ENCODE peak calls at places on chromosomes 12 and 14, in four cellular contexts. F, I, A and T are unnamed samples.

GRCh38 chr12:72296389-72296788 is 24.2 kb downstream of the TRHDE start:
- DNase-seq in F (no peak), A (no peak), I (no peak), T (peak; percentile 6)

GRCh38 chr14:105324871-105325270 is 10.3 kb downstream of the PACS2 start:
- DNase-seq in I (no peak), A (no peak), F (no peak), T (no peak)

GRCh38 chr12:93571854-93572711 is at the start of gene SOCS2:
- DNase-seq in I (no peak), F (peak; percentile 60), A (no peak), T (peak; percentile 35)

GRCh38 chr12:31590730-31591307 is at the start of gene DENND5B:
- DNase-seq in F (peak; percentile 80), I (no peak), A (peak; percentile 50), T (peak; percentile 78)

GRCh38 chr14:100692859-100693558 is 33.7 kb upstream of the DLK1 start:
- DNase-seq in I (peak; percentile 15), A (peak; percentile 65), F (no peak), T (peak; percentile 85)

GRCh38 chr14:21071225-21072041 is 1.3 kb downstream of the ARHGEF40 start:
- DNase-seq in F (peak; percentile 64), A (peak; percentile 56), I (no peak), T (peak; percentile 58)

GRCh38 chr12:56878010-56878339 is 56.2 kb downstream of the SDR9C7 start:
- DNase-seq in I (no peak), A (peak; percentile 86), F (peak; percentile 28), T (peak; percentile 69)

GRCh38 chr12:25957898-25958253 is 606 bp upstream of the RASSF8 start:
- DNase-seq in I (no peak), F (no peak), A (no peak), T (peak; percentile 27)

GRCh38 chr12:6273931-6274687 is 36.4 kb upstream of the PLEKHG6 start:
- DNase-seq in I (no peak), A (no peak), F (no peak), T (no peak)

GRCh38 chr12:28930704-28931103 is 218.4 kb upstream of the FAR2 start:
- DNase-seq in I (no peak), A (no peak), F (no peak), T (no peak)

GRCh38 chr12:54593135-54593534 is 4.7 kb upstream of the PPP1R1A start:
- DNase-seq in F (no peak), A (no peak), I (no peak), T (no peak)

GRCh38 chr14:105430535-105430934 is 10.9 kb downstream of the MTA1 start:
- DNase-seq in A (no peak), F (no peak), I (no peak), T (no peak)

GRCh38 chr12:22256634-22257033 is 77.9 kb downstream of the ST8SIA1 start:
- DNase-seq in A (no peak), F (no peak), I (no peak), T (no peak)

GRCh38 chr12:106081606-106082005 is 57.1 kb downstream of the NUAK1 start:
- DNase-seq in A (peak; percentile 54), I (no peak), F (no peak), T (no peak)

GRCh38 chr12:85309180-85309579 is 29.2 kb downstream of the ALX1 start:
- DNase-seq in A (no peak), I (no peak), F (no peak), T (no peak)

GRCh38 chr12:121976950-121977349 is 44.7 kb upstream of the BCL7A start:
- DNase-seq in F (no peak), I (no peak), A (no peak), T (no peak)

GRCh38 chr14:36222952-36223468 is 46.5 kb upstream of the PTCSC3 start:
- DNase-seq in I (no peak), A (no peak), F (no peak), T (no peak)

GRCh38 chr12:42187799-42188198 is 43.1 kb upstream of the GXYLT1 start:
- DNase-seq in I (no peak), A (no peak), F (no peak), T (no peak)

GRCh38 chr12:131120831-131121271 is 167.1 kb downstream of the ADGRD1 start:
- DNase-seq in F (no peak), A (no peak), I (no peak), T (no peak)

GRCh38 chr12:57096748-57097553 is 8.0 kb downstream of the NAB2 start:
- DNase-seq in A (no peak), F (peak; percentile 9), I (no peak), T (no peak)

GRCh38 chr12:121430821-121431415 is 31.0 kb downstream of the RNF34 start:
- DNase-seq in F (no peak), I (no peak), A (no peak), T (no peak)

GRCh38 chr12:121145221-121145620 is 12.5 kb downstream of the P2RX7 start:
- DNase-seq in A (no peak), F (no peak), I (no peak), T (no peak)

GRCh38 chr12:52195065-52195730 is 3.4 kb upstream of the KRT80 start:
- DNase-seq in F (peak; percentile 25), A (no peak), I (no peak), T (no peak)

GRCh38 chr12:164207-164606 is 49.8 kb downstream of the SLC6A12 start:
- DNase-seq in A (no peak), I (no peak), F (peak; percentile 30), T (no peak)

GRCh38 chr14:100078997-100079561 is 13.9 kb downstream of the EVL start:
- DNase-seq in A (no peak), I (peak; percentile 17), F (peak; percentile 12), T (no peak)

GRCh38 chr14:98185036-98185435 is 1087.0 kb downstream of the BCL11B start:
- DNase-seq in I (no peak), A (no peak), F (no peak), T (no peak)

GRCh38 chr14:75522919-75523318 is 650 bp downstream of the BATF start:
- DNase-seq in F (no peak), I (no peak), A (no peak), T (no peak)

GRCh38 chr14:31244626-31245025 is 37.0 kb upstream of the HECTD1 start:
- DNase-seq in F (no peak), A (no peak), I (no peak), T (no peak)

GRCh38 chr14:105065280-105066228 is at the start of gene GPR132:
- DNase-seq in I (no peak), F (no peak), A (no peak), T (no peak)

GRCh38 chr14:23571701-23572523 is 4.3 kb upstream of the AP1G2 start:
- DNase-seq in A (no peak), I (no peak), F (no peak), T (no peak)

GRCh38 chr14:94599656-94600004 is 12.6 kb upstream of the SERPINA3 start:
- DNase-seq in I (no peak), A (no peak), F (no peak), T (peak; percentile 81)

GRCh38 chr14:52801014-52801708 is 9.8 kb upstream of the GNPNAT1 start:
- DNase-seq in I (no peak), F (no peak), A (no peak), T (no peak)

GRCh38 chr12:28866715-28867503 is 282.2 kb upstream of the FAR2 start:
- DNase-seq in F (no peak), A (no peak), I (no peak), T (no peak)

GRCh38 chr14:57378661-57379060 is 11.7 kb upstream of the NAA30 start:
- DNase-seq in I (no peak), F (no peak), A (no peak), T (no peak)

GRCh38 chr14:95290769-95291440 is 28.8 kb downstream of the CLMN start:
- DNase-seq in A (no peak), I (no peak), F (no peak), T (no peak)

GRCh38 chr12:48824112-48824511 is 5.8 kb downstream of the CACNB3 start:
- DNase-seq in I (no peak), F (peak; percentile 80), A (no peak), T (no peak)

GRCh38 chr12:3544296-3544965 is 53.4 kb downstream of the PRMT8 start:
- DNase-seq in F (no peak), I (no peak), A (peak; percentile 53), T (no peak)
- TF ChIP-seq CEBPB in F (no peak), I (no peak), A (no peak), T (no peak)

GRCh38 chr14:50835280-50835679 is 4.3 kb upstream of the NIN start:
- DNase-seq in A (peak; percentile 61), I (no peak), F (no peak), T (no peak)
- TF ChIP-seq KDM1A in A (no peak), I (no peak), F (no peak), T (no peak)

GRCh38 chr14:72776701-72777255 is 117.1 kb downstream of the DPF3 start:
- DNase-seq in I (no peak), F (no peak), A (peak; percentile 91), T (no peak)
- TF ChIP-seq MAFK in I (no peak), F (no peak), A (no peak), T (no peak)

GRCh38 chr12:67391034-67391433 is 121.9 kb downstream of the CAND1 start:
- DNase-seq in A (no peak), I (no peak), F (no peak), T (no peak)

GRCh38 chr12:67391656-67392055 is 122.5 kb downstream of the CAND1 start:
- DNase-seq in F (no peak), I (no peak), A (no peak), T (no peak)

GRCh38 chr12:67394600-67394999 is 125.4 kb downstream of the CAND1 start:
- DNase-seq in I (no peak), A (no peak), F (no peak), T (no peak)
- TF ChIP-seq CEBPB in I (no peak), A (no peak), F (no peak), T (no peak)

DNA sequence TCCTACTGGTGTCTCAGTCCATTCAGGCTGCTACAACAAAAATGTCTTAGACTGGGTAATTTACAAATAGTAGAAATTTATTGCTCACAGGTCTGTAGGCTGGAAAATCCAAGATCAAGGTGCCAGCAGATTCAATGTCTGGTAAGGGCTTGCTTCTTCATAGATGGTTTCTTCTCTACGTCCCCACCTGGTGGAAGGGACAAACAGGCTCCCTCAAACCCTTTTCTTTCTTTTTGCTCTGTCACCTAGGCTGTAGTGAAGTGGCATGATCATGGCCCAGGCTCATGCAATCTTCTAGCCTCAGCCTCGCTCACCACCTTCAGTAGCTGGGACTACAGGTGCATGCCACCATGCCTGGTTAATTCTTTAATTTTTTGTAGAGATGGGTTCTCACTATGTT is 106.8 kb upstream of the RPH3A start:
- DNase-seq in F (no peak), A (peak; percentile 7), I (no peak), T (peak; percentile 32)
- TF ChIP-seq KDM1A in F (no peak), A (no peak), I (no peak), T (no peak)

DNA sequence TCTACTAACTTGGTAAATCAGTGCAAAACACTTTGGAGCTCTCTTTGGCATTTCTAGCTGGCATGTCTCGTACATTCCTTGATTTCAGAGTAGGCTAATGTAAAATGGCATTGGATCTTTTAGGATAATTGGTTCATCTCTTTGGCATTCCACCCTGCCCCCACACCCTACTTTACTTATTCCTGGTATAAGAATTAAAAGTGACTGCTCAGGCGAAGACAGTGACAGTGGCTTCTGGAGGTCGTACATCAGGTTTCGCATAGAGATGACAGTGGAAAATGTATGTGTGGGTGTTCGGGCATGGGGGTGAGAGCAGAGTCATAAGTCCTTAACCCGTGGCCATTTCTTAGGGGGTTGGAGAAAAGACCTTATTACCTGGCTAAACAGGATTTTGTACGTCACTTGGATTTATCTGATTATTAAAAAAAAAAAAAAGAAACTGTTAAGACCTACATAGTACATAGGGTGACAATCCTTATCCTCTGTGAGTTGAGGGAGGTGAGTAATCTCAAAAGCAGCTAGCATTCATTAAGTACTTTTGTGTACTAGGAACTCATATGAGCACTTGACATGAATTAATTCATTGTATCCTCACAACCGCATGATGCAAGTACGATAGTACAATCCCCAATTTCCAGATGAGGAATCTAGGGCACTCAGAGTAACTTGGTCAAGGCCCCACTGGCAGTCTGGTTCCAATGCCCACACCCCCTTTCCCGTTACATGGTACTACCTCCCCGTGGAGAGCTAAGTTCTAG is 22.4 kb upstream of the KCNK13 start:
- DNase-seq in A (no peak), I (no peak), F (no peak), T (no peak)
- TF ChIP-seq MAFK in A (no peak), I (no peak), F (no peak), T (no peak)